ENCODE peak calls at places on chromosomes 11 and 22, in five cellular contexts. O is cardiac muscle cell, B is astrocyte, K is A549, F is AG04450. V is an unnamed sample.

GRCh38 chr11:72735495-72736027 is 16.6 kb downstream of the ARAP1 start:
- DNase-seq in B (peak; percentile 40), F (no peak), O (peak; percentile 81), K (no peak), V (no peak)

GRCh38 chr22:31253949-31254348 is 38.3 kb downstream of the PIK3IP1 start:
- DNase-seq in B (no peak), K (no peak), F (no peak), O (no peak), V (no peak)

GRCh38 chr22:32175751-32176644 is 16.9 kb upstream of the C22orf42 start:
- DNase-seq in B (no peak), K (no peak), O (no peak), F (no peak), V (no peak)

GRCh38 chr22:44574057-44574456 is 76.0 kb upstream of the RTL6 start:
- DNase-seq in O (peak; percentile 76), K (peak; percentile 13), F (no peak), B (peak; percentile 56), V (peak; percentile 21)

GRCh38 chr11:84289381-84289906 is 1003.3 kb upstream of the CCDC90B start:
- DNase-seq in K (no peak), B (peak; percentile 87), O (peak; percentile 12), F (peak; percentile 11), V (peak; percentile 5)

GRCh38 chr11:45056529-45056928 is 89.9 kb upstream of the PRDM11 start:
- DNase-seq in O (no peak), K (no peak), B (no peak), F (no peak), V (no peak)

GRCh38 chr22:22593964-22594656 is 35.0 kb upstream of the PRAME start:
- DNase-seq in B (no peak), F (peak; percentile 11), K (no peak), O (peak; percentile 68), V (no peak)

GRCh38 chr22:31960767-31961166 is 16.4 kb downstream of the YWHAH start:
- DNase-seq in K (no peak), F (no peak), O (peak; percentile 30), B (no peak), V (no peak)

GRCh38 chr11:133955091-133955846 is 1.5 kb downstream of the IGSF9B start:
- DNase-seq in O (no peak), K (no peak), B (no peak), F (no peak), V (no peak)

GRCh38 chr11:35971841-35972422 is 28.1 kb downstream of the LDLRAD3 start:
- DNase-seq in B (no peak), K (no peak), O (no peak), F (no peak), V (no peak)

GRCh38 chr22:45686842-45687241 is 15.2 kb downstream of the ATXN10 start:
- DNase-seq in O (no peak), F (no peak), K (no peak), B (peak; percentile 77), V (no peak)

GRCh38 chr22:48372395-48372794 is 1455.3 kb downstream of the BRD1 start:
- DNase-seq in B (no peak), O (no peak), K (no peak), F (no peak), V (no peak)

GRCh38 chr11:104759464-104759863 is 138.8 kb downstream of the CASP12 start:
- DNase-seq in O (no peak), K (no peak), B (no peak), F (no peak), V (no peak)

GRCh38 chr11:113554531-113554930 is 79.3 kb upstream of the DRD2 start:
- DNase-seq in B (no peak), O (no peak), F (no peak), K (no peak), V (no peak)

GRCh38 chr11:55956521-55956920 is 13.2 kb downstream of the OR10AG1 start:
- DNase-seq in F (no peak), O (no peak), B (no peak), K (no peak), V (no peak)

GRCh38 chr22:45882881-45883810 is 93.8 kb downstream of the WNT7B start:
- DNase-seq in B (no peak), F (no peak), K (no peak), O (no peak), V (no peak)

GRCh38 chr22:40417881-40418280 is 47.5 kb downstream of the SGSM3 start:
- DNase-seq in B (no peak), O (no peak), K (no peak), F (no peak), V (no peak)

GRCh38 chr11:36702330-36703054 is 104.5 kb upstream of the RAG2 start:
- DNase-seq in O (peak; percentile 78), F (peak; percentile 30), B (peak; percentile 48), K (peak; percentile 73), V (peak; percentile 5)

GRCh38 chr22:45777046-45777851 is 105.6 kb downstream of the ATXN10 start:
- DNase-seq in K (peak; percentile 52), B (peak; percentile 90), O (no peak), F (no peak), V (no peak)

GRCh38 chr11:129425214-129425613 is 49.6 kb downstream of the BARX2 start:
- DNase-seq in F (no peak), B (no peak), O (no peak), K (no peak), V (no peak)

GRCh38 chr11:16358726-16359125 is 2.4 kb upstream of the SOX6 start:
- DNase-seq in F (no peak), K (no peak), O (no peak), B (no peak), V (no peak)

GRCh38 chr11:74684661-74685060 is 46.6 kb downstream of the CHRDL2 start:
- DNase-seq in F (no peak), B (no peak), K (no peak), O (no peak), V (no peak)

GRCh38 chr11:70525006-70525405 is 126.7 kb downstream of the CTTN start:
- DNase-seq in B (no peak), O (no peak), K (no peak), F (no peak), V (no peak)

GRCh38 chr11:19728436-19728835 is 15.8 kb downstream of the NAV2 start:
- DNase-seq in O (peak; percentile 13), F (peak; percentile 50), B (peak; percentile 38), K (no peak), V (peak; percentile 39)

GRCh38 chr22:33920927-33921575 is 775 bp upstream of the LARGE1 start:
- DNase-seq in O (peak; percentile 98), K (peak; percentile 51), B (peak; percentile 86), F (peak; percentile 91), V (peak; percentile 79)

GRCh38 chr11:8038393-8038792 is 42.6 kb upstream of the TUB start:
- DNase-seq in B (no peak), F (no peak), O (no peak), K (no peak), V (no peak)

GRCh38 chr22:28052818-28053217 is 133.8 kb upstream of the PITPNB start:
- DNase-seq in B (no peak), K (no peak), F (no peak), O (no peak), V (no peak)

GRCh38 chr11:2154195-2154585 is 6.8 kb downstream of the INS start:
- DNase-seq in K (no peak), B (no peak), O (no peak), F (no peak), V (no peak)

GRCh38 chr11:122523841-122524531 is 131.5 kb upstream of the UBASH3B start:
- DNase-seq in K (no peak), B (no peak), O (peak; percentile 6), F (no peak), V (no peak)

DNA sequence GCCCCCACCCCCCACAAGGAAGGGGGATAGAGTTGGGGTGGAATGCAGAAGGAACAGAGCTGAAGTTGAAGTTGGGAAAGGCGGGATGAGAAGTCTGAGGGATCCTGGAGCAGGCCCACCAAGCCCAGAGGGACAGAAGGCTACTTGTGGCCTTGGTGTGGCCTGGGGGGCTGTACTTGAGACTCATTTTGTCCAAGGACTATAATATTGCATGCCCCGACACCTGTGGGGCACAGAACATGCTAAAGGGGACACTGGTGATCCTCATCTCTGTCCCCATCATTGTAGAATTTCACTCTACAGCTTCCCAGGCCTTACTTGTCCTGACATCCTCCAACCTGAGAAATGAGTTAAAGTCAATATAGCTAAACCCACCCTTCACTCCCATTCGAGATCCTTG is 1.3 kb downstream of the ESAM start:
- DNase-seq in O (no peak), K (no peak), F (no peak), B (no peak), V (no peak)
- H3K4me3 ChIP-seq in O (no peak overlapping the region), K (no peak overlapping the region), F (no peak overlapping the region), B (no peak overlapping the region), V (no peak overlapping the region)

GRCh38 chr11:64448599-64449380 is 89.8 kb downstream of the RPS6KA4 start:
- DNase-seq in F (no peak), O (peak; percentile 75), K (peak; percentile 87), B (peak; percentile 22), V (no peak)
- H3K4me3 ChIP-seq in F (peak overlapping the region; percentile 17), O (no peak overlapping the region), K (peak overlapping the region; percentile 37), B (no peak overlapping the region), V (no peak overlapping the region)

GRCh38 chr22:39128508-39128907 is 24.0 kb downstream of the CBX7 start:
- DNase-seq in K (no peak), F (no peak), B (no peak), O (no peak), V (no peak)

GRCh38 chr22:39122772-39123470 is 25.9 kb downstream of the APOBEC3H start:
- DNase-seq in B (no peak), F (no peak), K (no peak), O (no peak), V (no peak)

GRCh38 chr22:39125622-39126021 is 26.9 kb downstream of the CBX7 start:
- DNase-seq in K (no peak), O (no peak), B (no peak), F (no peak), V (no peak)

GRCh38 chr22:39120983-39121382 is 23.9 kb downstream of the APOBEC3H start:
- DNase-seq in B (no peak), K (no peak), F (no peak), O (no peak), V (no peak)

GRCh38 chr22:39123811-39124668 is 27.0 kb downstream of the APOBEC3H start:
- DNase-seq in F (no peak), O (no peak), B (no peak), K (no peak), V (no peak)
- H3K4me3 ChIP-seq in F (no peak overlapping the region), O (no peak overlapping the region), B (no peak overlapping the region), K (no peak overlapping the region), V (no peak overlapping the region)

GRCh38 chr11:3381794-3382193 is 2.8 kb upstream of the ZNF195 start:
- DNase-seq in F (no peak), K (no peak), O (no peak), B (no peak), V (no peak)
- H3K4me3 ChIP-seq in F (no peak overlapping the region), K (no peak overlapping the region), O (peak overlapping the region; percentile 62), B (no peak overlapping the region), V (no peak overlapping the region)

V was measured in BJ.